ENCODE peak calls at places on chromosomes 5 and 9, in four cellular contexts. W is fibroblast of pulmonary artery; Q is stimulated activated CD8-positive, alpha-beta memory T cell treated with anti-CD3 and anti-CD28 coated beads, Interleukin-4, amount 100 ng/mL, for 1 hour; U is NCI-H510A treated with DMSO at 0.1 percent for 48 hours. Y is an unnamed sample.

GRCh38 chr5:98769006-98769255 is 4.5 kb upstream of the RGMB start:
- DNase-seq in W (no peak), Q (no peak), U (no peak), Y (no peak)

GRCh38 chr5:58076473-58077257 is 383.2 kb downstream of the PLK2 start:
- DNase-seq in W (peak; percentile 16), Q (no peak), U (no peak), Y (no peak)

GRCh38 chr5:32029291-32029690 is 144.8 kb downstream of the GOLPH3 start:
- DNase-seq in W (no peak), Q (no peak), U (no peak), Y (no peak)

GRCh38 chr9:69379250-69379982 is 54.4 kb downstream of the ENTREP1 start:
- DNase-seq in W (peak; percentile 49), Q (no peak), U (no peak), Y (no peak)

GRCh38 chr5:170648546-170648945 is 135.0 kb upstream of the GABRP start:
- DNase-seq in W (peak; percentile 13), Q (no peak), U (no peak), Y (no peak)

GRCh38 chr5:180090098-180090768 is 18.7 kb upstream of the RNF130 start:
- DNase-seq in W (peak; percentile 78), Q (peak; percentile 53), U (no peak), Y (peak; percentile 6)

GRCh38 chr5:136015966-136016365 is 12.8 kb upstream of the TGFBI start:
- DNase-seq in W (no peak), Q (no peak), U (no peak), Y (no peak)

GRCh38 chr5:79935992-79936643 is 54.9 kb downstream of the MTX3 start:
- DNase-seq in W (peak; percentile 22), Q (no peak), U (no peak), Y (no peak)

GRCh38 chr9:15735083-15735974 is 182.5 kb downstream of the CCDC171 start:
- DNase-seq in W (peak; percentile 95), Q (no peak), U (no peak), Y (no peak)

GRCh38 chr5:57410374-57411320 is 72.0 kb downstream of the ACTBL2 start:
- DNase-seq in W (no peak), Q (no peak), U (no peak), Y (no peak)

GRCh38 chr9:35689601-35690446 is at the start of gene TPM2:
- DNase-seq in W (peak; percentile 88), Q (no peak), U (no peak), Y (no peak)

GRCh38 chr5:10607666-10608442 is 44.0 kb downstream of the ANKRD33B start:
- DNase-seq in W (peak; percentile 77), Q (no peak), U (no peak), Y (no peak)

GRCh38 chr5:37490931-37491330 is 111.8 kb downstream of the WDR70 start:
- DNase-seq in W (no peak), Q (no peak), U (no peak), Y (no peak)

GRCh38 chr5:26690511-26690910 is 347.9 kb downstream of the CDH9 start:
- DNase-seq in W (no peak), Q (no peak), U (no peak), Y (no peak)

GRCh38 chr5:173188280-173188679 is 43.9 kb downstream of the BNIP1 start:
- DNase-seq in W (no peak), Q (no peak), U (no peak), Y (no peak)

GRCh38 chr9:134918646-134919045 is 934 bp upstream of the FCN1 start:
- DNase-seq in W (no peak), Q (no peak), U (no peak), Y (no peak)

GRCh38 chr5:54570923-54571322 is 53.4 kb downstream of the SNX18 start:
- DNase-seq in W (peak; percentile 84), Q (no peak), U (no peak), Y (no peak)

GRCh38 chr9:74443036-74443750 is 53.9 kb upstream of the RORB start:
- DNase-seq in W (no peak), Q (no peak), U (no peak), Y (no peak)

GRCh38 chr5:95184924-95185323 is 100.0 kb downstream of the MCTP1 start:
- DNase-seq in W (no peak), Q (no peak), U (no peak), Y (no peak)

GRCh38 chr5:94268226-94268625 is 350.2 kb downstream of the KIAA0825 start:
- DNase-seq in W (no peak), Q (no peak), U (no peak), Y (peak; percentile 20)

GRCh38 chr9:120937127-120937526 is 10.5 kb upstream of the TRAF1 start:
- DNase-seq in W (peak; percentile 36), Q (no peak), U (no peak), Y (no peak)

GRCh38 chr9:79447760-79448159 is 124.0 kb upstream of the TLE4 start:
- DNase-seq in W (no peak), Q (no peak), U (no peak), Y (no peak)

GRCh38 chr9:111272571-111272970 is 57.5 kb downstream of the OR2K2 start:
- DNase-seq in W (no peak), Q (no peak), U (no peak), Y (no peak)

GRCh38 chr5:133610489-133611356 is 1.6 kb downstream of the FSTL4 start:
- DNase-seq in W (peak; percentile 28), Q (no peak), U (peak; percentile 45), Y (peak; percentile 19)

GRCh38 chr9:130128251-130128650 is 44.0 kb upstream of the NCS1 start:
- DNase-seq in W (no peak), Q (peak; percentile 55), U (no peak), Y (no peak)

GRCh38 chr5:125595095-125595494 is 828.1 kb upstream of the GRAMD2B start:
- DNase-seq in W (peak; percentile 91), Q (no peak), U (no peak), Y (no peak)

Y was measured in NCI-H2029.